ENCODE peak calls at places on chromosome 9, in nine cellular contexts. Q, M, G, B, Z, J, W, X and I are unnamed samples.

GRCh38 chr9:91179237-91180138 is 182.2 kb downstream of the AUH start:
- DNase-seq in Q (no peak), M (no peak), G (no peak), B (no peak), Z (no peak), J (no peak), W (peak; percentile 66), X (no peak), I (no peak)

GRCh38 chr9:22169243-22169642 is 160.1 kb upstream of the CDKN2B start:
- DNase-seq in Q (no peak), M (no peak), G (no peak), B (no peak), Z (no peak), J (no peak), W (peak; percentile 90), X (no peak), I (no peak)

GRCh38 chr9:124006448-124007156 is 5.0 kb upstream of the LHX2 start:
- DNase-seq in Q (no peak), M (no peak), G (no peak), B (peak; percentile 35), Z (no peak), J (no peak), W (no peak), X (no peak), I (no peak)

GRCh38 chr9:96618209-96619108 is 1.2 kb downstream of the CDC14B start:
- DNase-seq in Q (no peak), M (peak; percentile 25), G (peak; percentile 45), B (peak; percentile 63), Z (peak; percentile 76), J (peak; percentile 55), W (peak; percentile 43), X (peak; percentile 48), I (no peak)

GRCh38 chr9:87787735-87788134 is 61.8 kb downstream of the CTSL start:
- DNase-seq in Q (no peak), M (no peak), G (no peak), B (no peak), Z (no peak), J (no peak), W (no peak), X (peak; percentile 30), I (no peak)

GRCh38 chr9:122261469-122261881 is 3.2 kb downstream of the RBM18 start:
- DNase-seq in Q (peak; percentile 81), M (no peak), G (peak; percentile 61), B (no peak), Z (peak; percentile 79), J (peak; percentile 50), W (peak; percentile 71), X (no peak), I (no peak)

GRCh38 chr9:682633-683508 is 158.6 kb upstream of the DMRT1 start:
- DNase-seq in Q (no peak), M (no peak), G (no peak), B (peak; percentile 68), Z (no peak), J (peak; percentile 65), W (peak; percentile 35), X (no peak), I (no peak)

GRCh38 chr9:18059447-18059846 is 414.5 kb upstream of the ADAMTSL1 start:
- DNase-seq in Q (no peak), M (no peak), G (no peak), B (no peak), Z (no peak), J (no peak), W (no peak), X (no peak), I (no peak)

GRCh38 chr9:95511952-95512750 is 4.6 kb downstream of the PTCH1 start:
- DNase-seq in Q (no peak), M (peak; percentile 47), G (no peak), B (no peak), Z (no peak), J (no peak), W (peak; percentile 41), X (no peak), I (no peak)

GRCh38 chr9:81389569-81389993 is 299.8 kb downstream of the TLE1 start:
- DNase-seq in Q (no peak), M (no peak), G (no peak), B (no peak), Z (no peak), J (no peak), W (peak; percentile 94), X (peak; percentile 58), I (no peak)

GRCh38 chr9:101931756-101932155 is 193.3 kb upstream of the GRIN3A start:
- DNase-seq in Q (no peak), M (no peak), G (no peak), B (no peak), Z (no peak), J (no peak), W (no peak), X (no peak), I (no peak)
- TF ChIP-seq CTCF in Q (no peak), M (no peak), G (no peak), B (no peak), Z (no peak), J (no peak), W (no peak), X (no peak), I (no peak)

GRCh38 chr9:130633336-130634190 is 30.8 kb upstream of the PRDM12 start:
- DNase-seq in Q (peak; percentile 27), M (no peak), G (no peak), B (no peak), Z (peak; percentile 29), J (no peak), W (no peak), X (no peak), I (no peak)
- TF ChIP-seq CTCF in Q (no peak), M (no peak), G (no peak), B (no peak), Z (no peak), J (no peak), W (no peak), X (no peak), I (no peak)

DNA sequence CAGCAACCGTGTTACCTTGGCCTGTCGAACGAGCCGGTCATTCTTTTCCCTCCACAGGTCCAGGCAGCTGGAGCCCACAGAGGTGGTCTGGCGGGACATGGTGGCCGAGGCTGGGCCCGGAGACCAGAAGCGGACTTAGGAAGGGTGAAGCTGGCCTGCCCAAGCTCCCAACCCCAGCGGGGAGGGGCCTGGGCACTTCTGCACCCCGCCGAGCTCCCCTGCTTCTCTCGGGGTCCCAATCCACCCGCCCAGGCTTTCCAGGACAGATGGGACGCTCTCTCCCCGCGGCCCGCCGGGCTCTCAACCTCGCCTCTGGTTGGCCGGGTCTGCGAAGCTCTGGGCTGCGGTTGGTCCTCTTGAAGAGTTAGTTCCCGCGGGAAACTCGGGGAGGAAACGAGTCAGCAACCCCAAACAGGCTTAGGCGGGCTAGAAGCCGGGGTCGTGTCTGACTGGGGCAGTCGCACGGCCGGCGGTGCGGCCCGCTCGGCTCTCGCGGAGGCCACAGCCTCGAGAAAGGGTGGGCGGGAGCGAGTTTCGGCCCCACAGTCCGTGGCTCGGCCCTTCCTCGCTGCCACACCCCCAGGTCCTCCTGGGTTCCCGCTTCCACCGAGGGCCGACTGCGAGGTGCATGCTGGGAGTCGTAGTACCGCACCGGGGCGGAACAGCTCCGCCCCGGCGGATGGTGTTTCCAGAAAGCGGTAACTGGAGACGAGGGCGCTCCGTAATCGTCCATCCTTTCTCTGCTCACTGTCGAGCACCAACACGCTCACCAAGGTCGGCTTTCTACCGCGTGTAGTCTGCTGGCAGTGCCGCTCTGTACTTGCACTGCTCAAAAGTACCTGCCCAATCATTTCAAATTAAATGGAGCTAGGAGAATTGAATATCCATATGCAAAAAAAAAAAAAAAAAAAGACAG is at the start of gene FANCG:
- DNase-seq in Q (peak; percentile 83), M (peak; percentile 89), G (peak; percentile 90), B (peak; percentile 92), Z (peak; percentile 95), J (peak; percentile 86), W (peak; percentile 92), X (peak; percentile 95), I (peak; percentile 83)
- TF ChIP-seq CTCF in Q (no peak), M (no peak), G (no peak), B (no peak), Z (no peak), J (peak; percentile 27), W (no peak), X (no peak), I (no peak)

DNA sequence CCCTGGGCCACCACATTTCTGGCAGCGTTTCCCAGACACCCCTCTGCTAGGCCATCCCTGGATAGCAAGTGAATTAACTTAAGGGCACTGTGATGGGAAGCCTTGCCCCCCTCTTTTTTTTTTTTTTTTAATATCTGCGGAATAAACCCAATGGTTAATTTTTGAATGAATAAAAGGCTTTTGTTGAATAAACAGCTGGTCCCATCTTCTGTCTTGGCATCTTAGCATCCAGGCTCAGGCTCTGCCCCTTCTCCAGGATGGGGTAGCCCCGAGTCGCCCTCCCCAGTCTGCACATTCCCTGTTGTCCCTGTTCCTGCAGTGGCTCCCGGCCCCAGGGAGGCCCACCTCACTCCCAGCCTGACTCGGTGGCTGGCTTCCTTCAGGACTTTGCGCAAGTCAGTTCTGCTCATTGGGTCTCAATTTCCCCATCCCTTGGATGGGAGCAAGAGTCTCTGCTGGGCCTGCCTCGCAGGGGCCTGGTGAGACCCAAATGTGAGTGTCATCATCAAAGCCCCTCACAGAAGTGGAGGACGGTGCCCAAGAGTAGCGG is 29.0 kb upstream of the HMCN2 start:
- DNase-seq in Q (no peak), M (no peak), G (no peak), B (no peak), Z (no peak), J (no peak), W (no peak), X (no peak), I (no peak)
- TF ChIP-seq CTCF in Q (no peak), M (no peak), G (peak; percentile 1), B (no peak), Z (no peak), J (no peak), W (no peak), X (peak; percentile 16), I (peak; percentile 70)

GRCh38 chr9:21078702-21079101 is 960 bp upstream of the IFNB1 start:
- DNase-seq in Q (no peak), M (no peak), G (no peak), B (no peak), Z (no peak), J (no peak), W (no peak), X (no peak), I (no peak)
- TF ChIP-seq CTCF in Q (no peak), M (no peak), G (no peak), B (no peak), Z (no peak), J (no peak), W (no peak), X (no peak), I (peak; percentile 32)

GRCh38 chr9:71977003-71977402 is 65.6 kb downstream of the C9orf85 start:
- DNase-seq in Q (no peak), M (no peak), G (no peak), B (no peak), Z (no peak), J (no peak), W (no peak), X (no peak), I (no peak)
- TF ChIP-seq CTCF in Q (no peak), M (no peak), G (no peak), B (no peak), Z (no peak), J (no peak), W (no peak), X (no peak), I (no peak)